ENCODE peak calls at places on chromosome 4, in six cellular contexts. One of them, this sample, is unnamed.

GRCh38 chr4:124804041-124804440 is 91.5 kb upstream of the ANKRD50 start:
- DNase-seq in A549: no peak
- DNase-seq in endothelial cell of umbilical vein: no peak
- DNase-seq in K562: no peak
- DNase-seq in HepG2: no peak
- DNase-seq in GM12878: no peak
- DNase-seq in this sample: no peak

GRCh38 chr4:184335520-184335919 is 117.8 kb upstream of the ENPP6 start:
- DNase-seq in A549: no peak
- DNase-seq in endothelial cell of umbilical vein: no peak
- DNase-seq in K562: no peak
- DNase-seq in HepG2: no peak
- DNase-seq in GM12878: no peak
- DNase-seq in this sample: no peak

GRCh38 chr4:61443813-61444510 is 243.8 kb downstream of the ADGRL3 start:
- DNase-seq in A549: no peak
- DNase-seq in endothelial cell of umbilical vein: no peak
- DNase-seq in K562: no peak
- DNase-seq in HepG2: peak
- DNase-seq in GM12878: no peak
- DNase-seq in this sample: no peak

GRCh38 chr4:140239311-140239710 is 85.3 kb upstream of the MAML3 start:
- DNase-seq in A549: no peak
- DNase-seq in endothelial cell of umbilical vein: no peak
- DNase-seq in K562: no peak
- DNase-seq in HepG2: no peak
- DNase-seq in GM12878: no peak
- DNase-seq in this sample: no peak

GRCh38 chr4:109816082-109816442 is 500 bp downstream of the GAR1 start:
- DNase-seq in A549: no peak
- DNase-seq in endothelial cell of umbilical vein: no peak
- DNase-seq in K562: peak
- DNase-seq in HepG2: no peak
- DNase-seq in GM12878: no peak
- DNase-seq in this sample: peak

GRCh38 chr4:158193171-158193749 is 17.0 kb upstream of the TMEM144 start:
- DNase-seq in A549: peak
- DNase-seq in endothelial cell of umbilical vein: peak
- DNase-seq in K562: peak
- DNase-seq in HepG2: peak
- DNase-seq in GM12878: no peak
- DNase-seq in this sample: peak

GRCh38 chr4:73875401-73875800 is 6.2 kb downstream of the CXCL1 start:
- DNase-seq in A549: no peak
- DNase-seq in endothelial cell of umbilical vein: no peak
- DNase-seq in K562: no peak
- DNase-seq in HepG2: no peak
- DNase-seq in GM12878: no peak
- DNase-seq in this sample: no peak

GRCh38 chr4:184102488-184102887 is 115.2 kb downstream of the ENPP6 start:
- DNase-seq in A549: no peak
- DNase-seq in endothelial cell of umbilical vein: no peak
- DNase-seq in K562: no peak
- DNase-seq in HepG2: no peak
- DNase-seq in GM12878: no peak
- DNase-seq in this sample: no peak

GRCh38 chr4:139315221-139315675 is 13.0 kb upstream of the NDUFC1 start:
- DNase-seq in A549: no peak
- DNase-seq in endothelial cell of umbilical vein: no peak
- DNase-seq in K562: no peak
- DNase-seq in HepG2: no peak
- DNase-seq in GM12878: peak
- DNase-seq in this sample: no peak

GRCh38 chr4:3684546-3684945 is 81.6 kb upstream of the ADRA2C start:
- DNase-seq in A549: no peak
- DNase-seq in endothelial cell of umbilical vein: no peak
- DNase-seq in K562: no peak
- DNase-seq in HepG2: no peak
- DNase-seq in GM12878: no peak
- DNase-seq in this sample: no peak

GRCh38 chr4:172202480-172203076 is 389.4 kb downstream of the GALNTL6 start:
- DNase-seq in A549: peak
- DNase-seq in endothelial cell of umbilical vein: peak
- DNase-seq in K562: peak
- DNase-seq in HepG2: peak
- DNase-seq in GM12878: no peak
- DNase-seq in this sample: peak

GRCh38 chr4:1614854-1615595 is 69.1 kb downstream of the FAM53A start:
- DNase-seq in A549: no peak
- DNase-seq in endothelial cell of umbilical vein: no peak
- DNase-seq in K562: no peak
- DNase-seq in HepG2: no peak
- DNase-seq in GM12878: no peak
- DNase-seq in this sample: no peak

GRCh38 chr4:185559913-185560281 is 24.6 kb upstream of the PDLIM3 start:
- DNase-seq in A549: peak
- DNase-seq in endothelial cell of umbilical vein: peak
- DNase-seq in K562: peak
- DNase-seq in HepG2: peak
- DNase-seq in GM12878: no peak
- DNase-seq in this sample: no peak

GRCh38 chr4:19844436-19844835 is 407.3 kb upstream of the SLIT2 start:
- DNase-seq in A549: no peak
- DNase-seq in endothelial cell of umbilical vein: peak
- DNase-seq in K562: no peak
- DNase-seq in HepG2: no peak
- DNase-seq in GM12878: no peak
- DNase-seq in this sample: no peak

GRCh38 chr4:112381996-112382692 is 85.0 kb downstream of the ALPK1 start:
- DNase-seq in A549: no peak
- DNase-seq in endothelial cell of umbilical vein: no peak
- DNase-seq in K562: no peak
- DNase-seq in HepG2: no peak
- DNase-seq in GM12878: no peak
- DNase-seq in this sample: no peak

GRCh38 chr4:153427363-153428071 is 38.6 kb upstream of the TMEM131L start:
- DNase-seq in A549: no peak
- DNase-seq in endothelial cell of umbilical vein: no peak
- DNase-seq in K562: no peak
- DNase-seq in HepG2: no peak
- DNase-seq in GM12878: no peak
- DNase-seq in this sample: no peak

GRCh38 chr4:141019772-141020171 is 113.5 kb downstream of the RNF150 start:
- DNase-seq in A549: no peak
- DNase-seq in endothelial cell of umbilical vein: no peak
- DNase-seq in K562: no peak
- DNase-seq in HepG2: no peak
- DNase-seq in GM12878: no peak
- DNase-seq in this sample: no peak

GRCh38 chr4:145623831-145624230 is 4.6 kb downstream of the MMAA start:
- DNase-seq in A549: no peak
- DNase-seq in endothelial cell of umbilical vein: peak
- DNase-seq in K562: no peak
- DNase-seq in HepG2: no peak
- DNase-seq in GM12878: no peak
- DNase-seq in this sample: no peak

GRCh38 chr4:188127157-188127874 is 11.9 kb upstream of the TRIML1 start:
- DNase-seq in A549: peak
- DNase-seq in endothelial cell of umbilical vein: no peak
- DNase-seq in K562: no peak
- DNase-seq in HepG2: no peak
- DNase-seq in GM12878: no peak
- DNase-seq in this sample: no peak

GRCh38 chr4:69823481-69824186 is 36.3 kb downstream of the SULT1E1 start:
- DNase-seq in A549: peak
- DNase-seq in endothelial cell of umbilical vein: peak
- DNase-seq in K562: no peak
- DNase-seq in HepG2: peak
- DNase-seq in GM12878: no peak
- DNase-seq in this sample: peak

GRCh38 chr4:114561590-114561989 is 37.0 kb upstream of the UGT8 start:
- DNase-seq in A549: no peak
- DNase-seq in endothelial cell of umbilical vein: no peak
- DNase-seq in K562: no peak
- DNase-seq in HepG2: no peak
- DNase-seq in GM12878: no peak
- DNase-seq in this sample: no peak

GRCh38 chr4:114562176-114562904 is 36.3 kb upstream of the UGT8 start:
- DNase-seq in A549: no peak
- DNase-seq in endothelial cell of umbilical vein: no peak
- DNase-seq in K562: no peak
- DNase-seq in HepG2: no peak
- DNase-seq in GM12878: no peak
- DNase-seq in this sample: no peak

GRCh38 chr4:114558446-114559020 is 40.1 kb upstream of the UGT8 start:
- DNase-seq in A549: no peak
- DNase-seq in endothelial cell of umbilical vein: no peak
- DNase-seq in K562: no peak
- DNase-seq in HepG2: no peak
- DNase-seq in GM12878: no peak
- DNase-seq in this sample: peak

DNA sequence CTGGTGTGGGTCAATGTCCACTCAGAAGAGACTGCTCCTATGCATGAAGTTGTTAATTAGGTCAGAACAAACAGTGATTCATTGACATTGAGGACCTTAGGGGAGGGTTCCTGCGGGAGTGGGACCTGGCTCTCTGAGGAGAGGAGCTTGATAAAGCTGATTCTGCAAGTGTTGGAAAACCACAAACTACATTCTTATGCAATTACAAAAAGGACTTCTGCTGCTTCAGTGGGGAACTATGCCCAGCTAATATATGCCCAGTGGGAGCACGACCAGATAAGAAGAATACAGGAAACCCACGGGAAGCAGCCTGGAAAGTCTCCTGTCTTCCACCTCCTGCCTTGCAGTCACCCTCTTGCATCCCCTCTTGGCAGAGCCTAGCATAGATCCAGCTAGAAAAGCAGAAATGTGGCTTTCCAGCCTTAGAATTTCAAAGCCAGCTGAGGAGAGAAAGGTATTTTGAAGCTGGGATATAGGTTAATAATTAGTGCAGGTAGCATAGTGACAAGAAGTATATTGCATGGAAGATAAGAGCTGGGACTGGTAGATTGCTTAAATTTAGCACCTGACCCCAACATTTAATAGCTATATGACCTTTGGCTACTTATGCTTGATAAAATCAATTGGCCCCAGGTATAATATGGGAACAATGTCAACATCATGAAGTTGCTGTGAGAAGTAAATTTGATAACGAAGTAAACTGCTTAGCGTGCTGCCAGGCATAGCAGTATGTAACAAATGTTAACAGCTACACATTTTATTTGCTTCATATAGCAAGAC is 34.9 kb upstream of the UGT8 start:
- DNase-seq in A549: no peak
- DNase-seq in endothelial cell of umbilical vein: no peak
- DNase-seq in K562: no peak
- DNase-seq in HepG2: no peak
- DNase-seq in GM12878: no peak
- DNase-seq in this sample: peak
- H3K4me3 ChIP-seq in A549: no peak
- H3K4me3 ChIP-seq in endothelial cell of umbilical vein: no peak
- H3K4me3 ChIP-seq in K562: no peak
- H3K4me3 ChIP-seq in HepG2: no peak
- H3K4me3 ChIP-seq in GM12878: no peak
- H3K4me3 ChIP-seq in this sample: no peak

DNA sequence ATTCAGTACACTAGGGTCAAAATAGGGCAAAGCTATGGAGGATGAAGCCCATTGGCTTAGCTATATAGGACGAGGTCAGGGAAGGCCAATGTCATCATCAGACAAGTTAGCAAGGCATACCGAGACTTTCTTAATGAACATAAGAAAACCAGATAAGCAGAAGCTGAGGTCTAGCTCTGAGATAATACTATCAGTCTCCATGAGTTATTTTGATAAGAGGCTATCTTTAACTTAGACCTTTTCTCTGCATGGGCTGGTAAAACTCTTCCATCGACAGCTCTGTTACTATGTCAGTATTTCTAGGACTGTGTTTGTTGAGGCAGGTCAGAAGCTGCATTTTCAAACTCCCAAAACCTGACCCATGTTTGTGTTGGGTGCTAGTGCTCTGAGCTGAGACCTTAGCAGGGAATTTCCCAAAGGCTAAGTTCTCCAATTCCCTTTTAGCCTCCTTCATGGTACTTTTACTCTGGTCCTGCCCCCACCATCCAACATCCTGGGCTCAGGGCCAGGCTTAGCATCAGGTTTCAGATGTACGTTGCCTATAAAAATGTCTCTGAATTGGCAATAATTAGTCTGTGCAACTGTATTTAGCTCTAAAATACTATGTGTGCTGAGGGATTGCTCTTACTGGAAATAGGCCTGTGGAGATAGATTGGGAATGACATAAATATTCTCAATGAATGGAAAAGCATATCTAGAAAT is 29.3 kb upstream of the LRAT start:
- DNase-seq in A549: no peak
- DNase-seq in endothelial cell of umbilical vein: no peak
- DNase-seq in K562: peak
- DNase-seq in HepG2: no peak
- DNase-seq in GM12878: no peak
- DNase-seq in this sample: no peak
- TF ChIP-seq MYC in A549: no peak
- TF ChIP-seq MYC in endothelial cell of umbilical vein: no peak
- TF ChIP-seq MYC in K562: no peak
- TF ChIP-seq MYC in HepG2: no peak
- TF ChIP-seq MYC in GM12878: no peak
- TF ChIP-seq MYC in this sample: no peak

DNA sequence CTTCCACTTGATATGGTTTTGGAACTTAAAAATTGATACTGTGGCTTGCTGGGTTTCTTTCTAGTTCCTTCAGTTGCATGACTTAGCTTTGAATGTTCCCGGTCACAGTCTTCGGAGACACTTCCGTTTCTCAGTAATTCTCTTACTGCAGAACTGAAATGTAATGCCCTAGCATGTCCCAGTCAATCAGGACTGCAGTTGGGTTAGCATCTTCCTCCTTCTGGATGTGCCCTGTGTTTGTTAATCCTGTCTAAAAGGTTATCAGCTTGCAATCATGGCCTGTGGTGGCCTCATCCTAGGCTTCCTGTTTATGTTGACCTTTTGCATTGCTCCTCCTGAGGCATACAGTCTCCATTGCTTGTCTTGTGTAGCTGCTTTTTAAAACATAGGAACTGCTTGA is 275.9 kb downstream of the ARHGAP10 start:
- DNase-seq in A549: peak
- DNase-seq in endothelial cell of umbilical vein: peak
- DNase-seq in K562: no peak
- DNase-seq in HepG2: no peak
- DNase-seq in GM12878: no peak
- DNase-seq in this sample: no peak
- H3K4me3 ChIP-seq in A549: no peak
- H3K4me3 ChIP-seq in endothelial cell of umbilical vein: no peak
- H3K4me3 ChIP-seq in K562: no peak
- H3K4me3 ChIP-seq in HepG2: no peak
- H3K4me3 ChIP-seq in GM12878: no peak
- H3K4me3 ChIP-seq in this sample: no peak

DNA sequence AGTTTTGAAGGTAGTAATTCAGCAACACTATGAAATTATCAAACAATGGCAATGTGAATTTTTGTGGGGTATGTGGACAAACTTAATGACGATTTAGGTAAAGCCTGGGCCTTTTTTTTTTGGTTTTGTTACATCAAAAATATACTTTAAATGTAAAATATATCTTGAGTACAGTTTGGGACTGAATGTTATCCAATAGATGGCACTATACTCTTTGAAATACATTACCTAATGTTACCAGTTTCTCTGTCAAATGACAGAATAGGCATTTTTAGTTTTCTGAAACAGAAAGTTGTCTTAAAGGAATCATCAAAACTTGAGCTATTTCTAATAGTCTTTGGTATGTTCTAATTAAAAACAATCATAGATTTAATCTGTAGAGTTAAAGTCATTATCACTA is 1651.9 kb downstream of the C4orf33 start:
- DNase-seq in A549: peak
- DNase-seq in endothelial cell of umbilical vein: no peak
- DNase-seq in K562: no peak
- DNase-seq in HepG2: no peak
- DNase-seq in GM12878: no peak
- DNase-seq in this sample: peak
- TF ChIP-seq MYC in A549: no peak
- TF ChIP-seq MYC in endothelial cell of umbilical vein: no peak
- TF ChIP-seq MYC in K562: no peak
- TF ChIP-seq MYC in HepG2: no peak
- TF ChIP-seq MYC in GM12878: no peak
- TF ChIP-seq MYC in this sample: no peak

This sample was measured in NB4.